ENCODE peak calls at places on chromosomes 11 and 22, in four cellular contexts. J is fibroblast of mammary gland, N is sigmoid colon, Z is pancreas. L is an unnamed sample.

GRCh38 chr22:46963672-46964545 is 201.5 kb downstream of the TBC1D22A start:
- DNase-seq in J (no peak), Z (no peak), N (peak; percentile 52), L (no peak)

GRCh38 chr22:17980638-17981051 is 43.7 kb downstream of the MICAL3 start:
- DNase-seq in Z (no peak), N (no peak), J (peak; percentile 23), L (no peak)

GRCh38 chr22:47810505-47811500 is 1048.4 kb downstream of the TBC1D22A start:
- DNase-seq in J (no peak), N (no peak), Z (no peak), L (no peak)

GRCh38 chr11:61962213-61963015 is 5.0 kb downstream of the FTH1 start:
- DNase-seq in J (peak; percentile 28), N (no peak), Z (peak; percentile 17), L (no peak)

GRCh38 chr11:1742371-1742770 is 8.0 kb downstream of the IFITM10 start:
- DNase-seq in N (no peak), J (no peak), Z (no peak), L (no peak)

GRCh38 chr11:84719935-84720577 is 907.1 kb downstream of the DLG2 start:
- DNase-seq in Z (peak; percentile 17), J (no peak), N (no peak), L (peak; percentile 28)

GRCh38 chr11:12675951-12676711 is 1.9 kb downstream of the TEAD1 start:
- DNase-seq in Z (no peak), N (peak; percentile 80), J (peak; percentile 58), L (no peak)

GRCh38 chr22:24683671-24684070 is 80.7 kb downstream of the GGT1 start:
- DNase-seq in J (peak; percentile 31), N (no peak), Z (no peak), L (no peak)

GRCh38 chr11:134728186-134728585 is 316.1 kb upstream of the B3GAT1 start:
- DNase-seq in N (no peak), Z (no peak), J (no peak), L (no peak)

GRCh38 chr11:35419713-35420333 is 465 bp upstream of the SLC1A2 start:
- DNase-seq in N (no peak), J (peak; percentile 17), Z (no peak), L (peak; percentile 23)

GRCh38 chr11:125802387-125802786 is 14.5 kb downstream of the PATE3 start:
- DNase-seq in Z (no peak), N (no peak), J (no peak), L (no peak)

GRCh38 chr22:29469755-29470154 is 10.3 kb upstream of the NEFH start:
- DNase-seq in Z (no peak), N (no peak), J (no peak), L (no peak)

GRCh38 chr22:41003041-41003440 is 51.9 kb downstream of the RBX1 start:
- DNase-seq in N (no peak), Z (no peak), J (no peak), L (peak; percentile 25)

GRCh38 chr11:84383571-84383970 is 1097.4 kb upstream of the CCDC90B start:
- DNase-seq in Z (no peak), N (peak; percentile 65), J (no peak), L (no peak)

GRCh38 chr11:84947970-84948600 is 679.1 kb downstream of the DLG2 start:
- DNase-seq in J (peak; percentile 21), N (no peak), Z (no peak), L (no peak)

GRCh38 chr11:119974467-119974866 is 163.4 kb downstream of the TRIM29 start:
- DNase-seq in Z (no peak), J (no peak), N (no peak), L (no peak)

GRCh38 chr22:31753005-31753633 is 700 bp upstream of the DEPDC5 start:
- DNase-seq in J (no peak), Z (peak; percentile 36), N (peak; percentile 70), L (peak; percentile 76)

GRCh38 chr11:3962406-3962840 is 107.0 kb downstream of the STIM1 start:
- DNase-seq in Z (no peak), N (no peak), J (peak; percentile 47), L (no peak)

GRCh38 chr11:19958218-19958617 is 202.1 kb downstream of the DBX1 start:
- DNase-seq in J (no peak), N (no peak), Z (no peak), L (no peak)

GRCh38 chr22:45529966-45530575 is 27.4 kb downstream of the FBLN1 start:
- DNase-seq in J (peak; percentile 67), Z (no peak), N (no peak), L (no peak)

GRCh38 chr11:65500262-65501004 is 1.6 kb downstream of the MALAT1 start:
- DNase-seq in Z (peak; percentile 48), N (peak; percentile 78), J (peak; percentile 54), L (no peak)
- TF ChIP-seq CTCF in Z (no peak), N (no peak), J (no peak), L (no peak)

GRCh38 chr22:42880815-42881214 is 23.7 kb upstream of the ARFGAP3 start:
- DNase-seq in Z (peak; percentile 64), J (no peak), N (no peak), L (no peak)
- TF ChIP-seq CTCF in Z (no peak), J (no peak), N (no peak), L (no peak)

DNA sequence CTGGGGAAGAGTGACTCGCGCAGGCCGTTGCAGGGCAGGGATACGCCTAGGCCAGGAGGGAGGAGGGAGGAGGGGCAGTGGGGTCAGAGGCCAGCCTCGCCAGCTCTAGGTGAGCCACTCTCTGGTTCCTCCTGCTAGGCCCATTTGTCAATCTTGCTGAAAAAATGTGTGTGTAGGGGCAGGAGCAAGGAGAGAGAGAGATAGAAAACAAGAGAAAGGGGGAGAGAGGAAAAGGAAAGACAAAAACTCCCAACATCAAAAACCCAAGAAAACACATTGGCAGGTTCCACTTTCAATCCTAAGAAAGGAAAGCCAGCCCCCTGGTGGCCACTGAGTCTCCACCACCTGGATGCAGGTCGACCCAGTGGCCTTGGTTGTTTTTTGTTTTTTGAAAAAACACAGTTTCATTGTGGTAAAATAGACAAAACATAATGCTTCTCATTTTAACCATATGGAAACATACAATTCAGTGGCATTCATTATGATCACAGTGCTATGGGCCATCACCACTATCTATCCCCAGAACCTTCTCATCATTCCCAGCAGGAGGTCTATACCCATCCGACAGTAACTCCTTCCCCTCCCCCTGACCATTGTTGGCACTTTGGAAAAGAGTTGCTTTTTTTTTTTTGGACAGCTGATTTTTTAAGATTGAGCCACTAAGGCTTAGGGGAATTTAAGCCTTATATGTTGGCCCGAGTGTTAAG is 10.9 kb downstream of the OMP start:
- DNase-seq in Z (peak; percentile 54), J (peak; percentile 47), N (no peak), L (peak; percentile 51)
- TF ChIP-seq CTCF in Z (peak; percentile 51), J (peak; percentile 60), N (no peak), L (peak; percentile 67)

DNA sequence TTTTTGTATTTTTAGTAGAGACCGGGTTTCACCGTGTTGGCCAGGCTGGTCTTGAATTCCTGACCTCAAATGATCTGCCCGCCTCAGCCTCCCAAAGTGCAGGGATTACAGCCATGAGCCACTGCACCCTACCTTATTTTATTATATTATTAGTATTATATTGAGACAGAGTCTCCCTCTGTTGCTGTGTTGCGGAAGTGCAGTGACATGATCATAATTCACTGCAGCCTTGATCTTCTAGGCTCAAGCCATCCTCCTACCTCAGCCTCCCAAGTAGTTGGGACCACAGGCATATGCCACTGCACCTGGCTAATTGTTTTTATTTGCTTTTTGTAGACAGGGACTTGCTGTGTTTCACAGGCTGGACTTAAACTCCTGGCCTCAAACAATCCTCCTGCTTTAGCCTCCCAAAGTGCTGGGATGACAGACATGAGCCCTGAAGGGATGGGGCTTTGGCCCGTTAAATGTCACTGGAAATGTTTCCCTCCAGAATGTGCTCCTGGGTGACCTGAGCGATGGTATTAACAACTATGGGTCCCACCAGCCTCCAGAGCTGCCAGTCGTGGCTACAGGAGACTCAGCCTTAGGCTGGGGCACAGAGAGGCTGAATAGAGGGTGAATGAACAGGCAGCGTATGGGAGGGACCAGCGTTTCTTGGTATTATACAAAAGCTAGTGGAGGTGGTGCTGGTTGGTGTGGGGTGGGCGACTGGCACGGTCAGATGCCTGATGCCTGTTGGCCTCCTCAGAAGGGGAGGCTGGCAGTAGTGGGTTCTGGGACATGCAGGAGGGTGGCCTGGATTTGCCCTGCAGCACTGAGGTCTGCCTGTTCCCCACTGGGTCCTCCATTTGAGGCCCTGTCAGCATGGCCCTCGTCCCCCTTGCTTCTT is 7.3 kb downstream of the TANGO2 start:
- DNase-seq in J (peak; percentile 28), N (no peak), Z (no peak), L (no peak)
- TF ChIP-seq CTCF in J (peak; percentile 41), N (no peak), Z (no peak), L (peak; percentile 45)

DNA sequence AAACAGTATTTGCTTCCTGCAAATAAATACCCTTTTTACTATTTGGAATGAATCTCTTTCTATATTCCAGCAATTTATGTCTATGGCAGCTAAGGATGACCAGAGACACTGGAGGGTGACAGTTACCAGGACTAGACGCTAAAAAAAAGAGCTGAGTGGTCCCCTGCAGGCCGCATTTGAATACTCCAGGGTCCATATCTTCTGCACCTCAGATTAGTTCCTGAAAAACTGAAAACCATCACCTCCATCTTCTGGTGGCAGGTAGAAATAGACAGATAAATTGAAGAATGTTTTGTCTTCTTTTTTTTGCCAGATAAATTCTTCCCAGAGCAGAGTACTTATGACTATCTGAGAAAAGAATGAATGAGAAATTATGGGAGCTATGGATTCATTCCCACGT is 145.6 kb downstream of the CSNK2A3 start:
- DNase-seq in N (no peak), J (no peak), Z (no peak), L (no peak)
- TF ChIP-seq CTCF in N (no peak), J (no peak), Z (no peak), L (no peak)

L was measured in endothelial cell.